ENCODE peak calls at places on chromosome 2, in five cellular contexts. X is SK-N-SH, L is K562, G is tibial artery, A is osteoblast. T is an unnamed sample.

GRCh38 chr2:38315707-38316333 is 61.3 kb downstream of the ATL2 start:
- DNase-seq in A (peak; percentile 50), X (peak; percentile 67), L (peak; percentile 31), G (no peak), T (no peak)

GRCh38 chr2:58764321-58765099 is 523.4 kb upstream of the FANCL start:
- DNase-seq in G (no peak), X (no peak), A (no peak), L (no peak), T (no peak)

GRCh38 chr2:161068670-161069069 is 91.6 kb upstream of the TANK start:
- DNase-seq in G (no peak), X (no peak), L (no peak), A (no peak), T (no peak)

GRCh38 chr2:12300019-12300602 is 416.6 kb upstream of the TRIB2 start:
- DNase-seq in A (no peak), X (no peak), G (no peak), L (no peak), T (no peak)

GRCh38 chr2:28247326-28247725 is 145.3 kb upstream of the FOSL2 start:
- DNase-seq in L (no peak), X (no peak), G (no peak), A (no peak), T (no peak)

GRCh38 chr2:166239548-166239947 is 111.7 kb upstream of the SCN1A start:
- DNase-seq in X (no peak), G (no peak), L (no peak), A (peak; percentile 87), T (no peak)

GRCh38 chr2:215435261-215435808 is 533 bp downstream of the FN1 start:
- DNase-seq in A (peak; percentile 79), X (no peak), G (no peak), L (peak; percentile 12), T (no peak)

GRCh38 chr2:130824492-130825061 is 12.1 kb upstream of the ARHGEF4 start:
- DNase-seq in A (peak; percentile 99), G (no peak), X (no peak), L (no peak), T (no peak)

GRCh38 chr2:62197609-62198236 is 1.8 kb downstream of the B3GNT2 start:
- DNase-seq in A (peak; percentile 90), L (peak; percentile 44), X (peak; percentile 68), G (no peak), T (peak; percentile 74)

GRCh38 chr2:227849906-227850305 is 21.5 kb upstream of the DAW1 start:
- DNase-seq in G (no peak), A (no peak), L (no peak), X (no peak), T (no peak)

GRCh38 chr2:174765576-174765975 is 1.3 kb upstream of the CHRNA1 start:
- DNase-seq in X (no peak), G (no peak), L (no peak), A (no peak), T (no peak)

GRCh38 chr2:45675130-45675812 is 23.8 kb downstream of the PRKCE start:
- DNase-seq in A (peak; percentile 66), X (peak; percentile 67), L (no peak), G (no peak), T (no peak)

GRCh38 chr2:18834341-18834740 is 245.0 kb upstream of the NT5C1B start:
- DNase-seq in G (no peak), X (no peak), L (no peak), A (no peak), T (no peak)

GRCh38 chr2:5538717-5539116 is 153.5 kb upstream of the SOX11 start:
- DNase-seq in G (no peak), X (peak; percentile 69), L (no peak), A (no peak), T (no peak)

GRCh38 chr2:64853894-64854293 is 135.3 kb upstream of the SLC1A4 start:
- DNase-seq in X (no peak), A (peak; percentile 13), L (no peak), G (no peak), T (no peak)

GRCh38 chr2:64852771-64853241 is 136.4 kb upstream of the SLC1A4 start:
- DNase-seq in G (peak; percentile 24), A (no peak), X (no peak), L (no peak), T (no peak)

GRCh38 chr2:64857581-64858471 is 131.4 kb upstream of the SLC1A4 start:
- DNase-seq in G (peak; percentile 51), A (peak; percentile 93), L (no peak), X (peak; percentile 47), T (peak; percentile 79)

GRCh38 chr2:64858541-64859031 is 130.6 kb upstream of the SLC1A4 start:
- DNase-seq in G (peak; percentile 21), A (peak; percentile 10), X (no peak), L (no peak), T (no peak)

GRCh38 chr2:64854773-64855237 is 134.4 kb upstream of the SLC1A4 start:
- DNase-seq in A (peak; percentile 90), G (peak; percentile 76), L (peak; percentile 31), X (no peak), T (no peak)
- H3K27ac ChIP-seq in A (peak overlapping the region; percentile 48), G (no peak overlapping the region), L (peak overlapping the region; percentile 42), X (no peak overlapping the region), T (no peak overlapping the region)

GRCh38 chr2:10559825-10560224 is 111.7 kb upstream of the ODC1 start:
- DNase-seq in L (no peak), A (no peak), G (no peak), X (no peak), T (no peak)
- TF ChIP-seq CTCF in L (no peak), A (no peak), G (no peak), X (no peak), T (no peak)

GRCh38 chr2:198368089-198368488 is 563.7 kb downstream of the PLCL1 start:
- DNase-seq in G (no peak), X (no peak), L (no peak), A (peak; percentile 5), T (no peak)

GRCh38 chr2:198375073-198375430 is 570.7 kb downstream of the PLCL1 start:
- DNase-seq in A (no peak), X (no peak), G (no peak), L (no peak), T (no peak)

GRCh38 chr2:198374375-198375072 is 570.1 kb downstream of the PLCL1 start:
- DNase-seq in A (peak; percentile 42), X (peak; percentile 12), G (no peak), L (peak; percentile 41), T (no peak)

GRCh38 chr2:198371329-198371728 is 566.9 kb downstream of the PLCL1 start:
- DNase-seq in G (no peak), A (no peak), X (no peak), L (no peak), T (no peak)

GRCh38 chr2:198371902-198372611 is 567.7 kb downstream of the PLCL1 start:
- DNase-seq in A (peak; percentile 65), G (no peak), X (no peak), L (no peak), T (no peak)
- H3K4me3 ChIP-seq in A (peak overlapping the region; percentile 70), G (peak overlapping the region; percentile 3), X (peak overlapping the region; percentile 31), L (peak overlapping the region; percentile 31), T (peak overlapping the region; percentile 0)

DNA sequence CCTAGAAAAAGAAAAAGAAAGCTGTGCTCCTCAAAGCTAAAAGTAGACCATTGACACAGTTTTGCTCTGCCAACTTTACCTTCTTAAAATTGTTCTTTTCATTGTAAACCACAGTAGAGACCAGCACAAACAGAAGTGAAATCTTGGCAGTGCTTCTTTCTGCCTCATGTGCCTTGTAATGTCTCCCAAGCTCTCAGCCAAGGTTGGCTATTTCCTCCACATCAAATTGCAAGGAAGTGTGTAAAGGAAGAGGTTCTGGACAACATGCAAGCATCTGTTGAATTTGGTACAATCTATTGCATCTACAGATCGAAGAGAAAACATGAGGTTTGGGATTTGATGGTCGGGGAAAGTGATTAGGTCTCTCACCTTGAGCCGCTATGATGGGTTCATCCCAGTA is 83.3 kb upstream of the PNPT1 start:
- DNase-seq in G (no peak), L (no peak), A (no peak), X (no peak), T (no peak)
- H3K27ac ChIP-seq in G (no peak overlapping the region), L (no peak overlapping the region), A (no peak overlapping the region), X (no peak overlapping the region), T (no peak overlapping the region)

GRCh38 chr2:176852667-176853066 is 359.9 kb upstream of the HNRNPA3 start:
- DNase-seq in L (no peak), X (no peak), G (no peak), A (no peak), T (no peak)
- TF ChIP-seq CTCF in L (no peak), X (no peak), G (no peak), A (no peak), T (no peak)

DNA sequence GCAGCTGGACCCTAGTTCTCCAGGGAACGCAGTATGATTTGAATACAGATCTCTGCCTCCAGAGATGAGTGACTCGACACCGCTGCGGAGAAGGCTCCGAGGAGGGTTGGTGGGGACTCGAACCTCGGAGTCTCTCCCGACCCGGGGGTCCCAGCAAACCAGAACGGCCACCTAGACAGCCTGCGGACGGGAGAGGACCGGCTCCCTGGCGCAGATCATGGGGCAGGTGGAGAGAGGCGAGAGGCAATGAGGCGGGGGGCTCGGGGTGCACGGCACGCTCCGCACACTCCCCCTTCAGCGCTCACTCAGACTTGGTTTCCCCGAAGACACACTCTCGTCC is 12.6 kb downstream of the DYSF start:
- DNase-seq in A (no peak), G (no peak), X (peak; percentile 53), L (no peak), T (no peak)
- H3K4me3 ChIP-seq in A (peak overlapping the region; percentile 87), G (peak overlapping the region; percentile 69), X (peak overlapping the region; percentile 57), L (no peak overlapping the region), T (peak overlapping the region; percentile 92)

DNA sequence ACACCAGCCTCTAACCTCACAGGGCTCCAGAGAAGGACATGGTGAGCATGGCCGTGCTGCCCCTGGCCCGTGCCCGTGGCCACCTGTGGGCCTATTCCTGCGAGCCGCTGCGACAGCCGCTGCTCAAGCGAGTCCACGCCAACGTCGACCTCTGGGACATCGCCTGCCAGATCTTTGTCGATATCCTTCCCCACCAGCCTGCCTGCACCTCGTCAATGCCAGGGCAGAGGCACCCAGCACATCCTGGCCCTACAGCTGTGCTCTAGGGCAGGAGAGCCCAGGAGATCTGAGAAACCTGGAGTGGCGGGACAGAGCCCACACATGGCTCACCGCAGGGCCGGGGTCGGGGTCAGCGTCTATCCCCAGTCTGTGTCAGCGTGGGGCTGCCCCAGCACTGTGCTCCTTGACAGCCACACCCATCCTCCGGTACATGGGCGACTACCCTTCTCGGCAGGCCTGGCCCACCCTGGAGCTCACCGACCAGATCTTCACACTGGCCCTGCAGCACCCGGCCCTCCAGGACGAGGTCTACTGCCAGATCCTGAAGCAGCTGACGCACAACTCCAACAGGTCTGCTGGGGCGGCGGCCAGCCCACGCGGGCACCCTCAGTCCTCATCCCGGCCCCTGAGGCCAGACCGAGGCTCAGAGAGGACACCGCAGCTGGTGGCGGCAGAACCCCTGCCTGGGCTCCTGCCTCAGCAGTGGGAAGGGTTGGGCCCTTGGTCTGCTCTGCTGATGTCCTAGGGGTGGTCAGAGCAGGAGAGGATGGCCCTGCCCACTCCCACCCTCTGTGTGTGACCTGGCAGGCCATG is 14.6 kb upstream of the GPR17 start:
- DNase-seq in L (no peak), X (no peak), G (no peak), A (peak; percentile 79), T (no peak)
- H3K27ac ChIP-seq in L (no peak overlapping the region), X (no peak overlapping the region), G (no peak overlapping the region), A (no peak overlapping the region), T (no peak overlapping the region)